ENCODE peak calls at places on chromosomes 6 and 20, in five cellular contexts. Z is mesenchymal stem cell, U is mesendoderm, J is IMR-90, C is H9. N is an unnamed sample.

GRCh38 chr6:144415014-144415413 is 129.9 kb downstream of the UTRN start:
- DNase-seq in C (no peak), U (no peak), J (peak), Z (peak), N (no peak)

GRCh38 chr20:38242848-38243449 is 17.6 kb downstream of the KIAA1755 start:
- DNase-seq in Z (no peak), C (peak), U (peak), J (no peak), N (no peak)

GRCh38 chr6:166904101-166904746 is 52.1 kb downstream of the RNASET2 start:
- DNase-seq in J (peak), U (peak), C (peak), Z (no peak), N (peak)

GRCh38 chr6:52227495-52227894 is 16.8 kb downstream of the IL17F start:
- DNase-seq in U (no peak), Z (no peak), J (peak), C (no peak), N (no peak)

GRCh38 chr6:107699191-107700015 is 124.7 kb downstream of the SCML4 start:
- DNase-seq in J (no peak), C (peak), U (no peak), Z (no peak), N (no peak)

GRCh38 chr6:137405806-137406205 is 88.4 kb downstream of the OLIG3 start:
- DNase-seq in C (no peak), J (no peak), Z (no peak), U (peak), N (no peak)

GRCh38 chr6:71621918-71622519 is 264.3 kb upstream of the RIMS1 start:
- DNase-seq in U (peak), J (peak), C (no peak), Z (peak), N (no peak)

GRCh38 chr6:108564178-108564577 is 3.5 kb downstream of the FOXO3 start:
- DNase-seq in C (no peak), U (no peak), Z (peak), J (peak), N (no peak)

GRCh38 chr20:37956099-37956498 is 53.2 kb downstream of the VSTM2L start:
- DNase-seq in J (peak), C (no peak), Z (peak), U (no peak), N (no peak)

GRCh38 chr6:124132256-124132655 is 328.6 kb downstream of the NKAIN2 start:
- DNase-seq in U (no peak), Z (peak), J (no peak), C (no peak), N (no peak)

GRCh38 chr6:108944707-108945685 is 96.8 kb downstream of the ARMC2 start:
- DNase-seq in U (no peak), C (no peak), J (peak), Z (peak), N (no peak)

GRCh38 chr6:134741193-134741521 is 208.7 kb downstream of the ALDH8A1 start:
- DNase-seq in Z (no peak), C (peak), J (no peak), U (peak), N (no peak)

GRCh38 chr20:13183005-13183404 is 38.1 kb upstream of the ISM1 start:
- DNase-seq in Z (no peak), C (no peak), U (no peak), J (no peak), N (no peak)

GRCh38 chr20:59818911-59819310 is 114.5 kb downstream of the SYCP2 start:
- DNase-seq in U (no peak), C (peak), Z (no peak), J (no peak), N (no peak)

GRCh38 chr20:3812975-3813599 is 7.3 kb upstream of the AP5S1 start:
- DNase-seq in J (no peak), C (no peak), Z (no peak), U (no peak), N (no peak)

GRCh38 chr6:52557389-52558265 is 19.2 kb downstream of the TRAM2 start:
- DNase-seq in Z (peak), C (peak), J (peak), U (peak), N (no peak)

GRCh38 chr6:45454008-45454911 is 76.5 kb upstream of the SUPT3H start:
- DNase-seq in U (peak), Z (peak), C (no peak), J (peak), N (no peak)

GRCh38 chr6:144781836-144782235 is 496.7 kb downstream of the UTRN start:
- DNase-seq in J (no peak), C (no peak), Z (no peak), U (no peak), N (no peak)

GRCh38 chr20:16368645-16369292 is 204.5 kb downstream of the KIF16B start:
- DNase-seq in C (no peak), J (peak), Z (peak), U (peak), N (no peak)

GRCh38 chr20:46928580-46929132 is 34.0 kb downstream of the EYA2 start:
- DNase-seq in J (peak), Z (no peak), C (no peak), U (peak), N (no peak)

GRCh38 chr6:106419900-106420299 is 59.4 kb downstream of the CRYBG1 start:
- DNase-seq in J (no peak), U (no peak), Z (no peak), C (no peak), N (no peak)

GRCh38 chr6:38153076-38153475 is 333.5 kb downstream of the ZFAND3 start:
- DNase-seq in Z (no peak), C (no peak), U (no peak), J (no peak), N (no peak)

GRCh38 chr20:47350691-47351545 is 5.6 kb downstream of the ZMYND8 start:
- DNase-seq in U (no peak), J (no peak), C (no peak), Z (no peak), N (no peak)

GRCh38 chr20:53750827-53751393 is 157.3 kb upstream of the ZNF217 start:
- DNase-seq in U (peak), Z (peak), J (peak), C (no peak), N (no peak)

GRCh38 chr20:50521221-50521642 is 11.0 kb downstream of the PTPN1 start:
- DNase-seq in Z (no peak), U (no peak), C (no peak), J (no peak), N (no peak)

GRCh38 chr20:51594999-51595532 is 52.5 kb upstream of the NFATC2 start:
- DNase-seq in C (peak), Z (peak), U (peak), J (peak), N (peak)

GRCh38 chr6:24981385-24981758 is 45.6 kb upstream of the RIPOR2 start:
- DNase-seq in U (peak), J (peak), Z (peak), C (peak), N (no peak)

GRCh38 chr6:100458841-100459154 is 5.9 kb downstream of the SIM1 start:
- DNase-seq in U (no peak), C (no peak), J (no peak), Z (no peak), N (no peak)

GRCh38 chr20:46330072-46330763 is 21.9 kb upstream of the CDH22 start:
- DNase-seq in U (no peak), J (no peak), C (no peak), Z (no peak), N (no peak)

GRCh38 chr6:158718431-158719126 is 68.7 kb downstream of the SYTL3 start:
- DNase-seq in J (no peak), C (peak), U (peak), Z (peak), N (peak)

GRCh38 chr6:15490242-15491100 is 172.4 kb downstream of the DTNBP1 start:
- DNase-seq in Z (no peak), C (peak), U (no peak), J (no peak), N (no peak)

GRCh38 chr6:15491986-15492269 is 170.9 kb downstream of the DTNBP1 start:
- DNase-seq in U (no peak), Z (no peak), J (no peak), C (no peak), N (no peak)

GRCh38 chr6:15491255-15491985 is 171.4 kb downstream of the DTNBP1 start:
- DNase-seq in C (peak), U (peak), J (peak), Z (peak), N (peak)

GRCh38 chr6:15487262-15487661 is 175.6 kb downstream of the DTNBP1 start:
- DNase-seq in C (peak), U (no peak), J (no peak), Z (no peak), N (no peak)

DNA sequence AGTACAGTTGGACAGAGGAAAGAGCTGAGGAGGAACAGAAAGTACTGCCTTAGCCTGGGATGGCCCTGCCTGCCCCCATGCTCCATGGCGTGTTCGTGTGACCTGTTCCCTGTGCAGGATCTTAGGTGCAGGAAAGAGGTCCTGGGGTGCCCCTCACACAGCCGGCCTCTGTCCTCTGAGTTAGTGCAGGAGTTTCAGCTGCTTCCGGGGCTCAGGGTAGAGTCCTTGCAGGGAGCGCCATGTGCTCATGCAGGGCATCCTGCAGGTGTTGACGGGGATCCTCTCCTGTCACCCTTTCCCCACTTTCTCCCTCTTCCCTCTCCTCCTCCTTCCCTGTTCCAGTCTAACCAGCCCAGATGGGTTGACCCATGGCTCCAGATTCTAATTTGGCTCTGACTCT is 173.3 kb downstream of the DTNBP1 start:
- DNase-seq in C (peak), Z (no peak), U (no peak), J (no peak), N (no peak)
- H3K18ac ChIP-seq in C (no peak), Z (no peak), U (no peak), J (no peak), N (no peak)

DNA sequence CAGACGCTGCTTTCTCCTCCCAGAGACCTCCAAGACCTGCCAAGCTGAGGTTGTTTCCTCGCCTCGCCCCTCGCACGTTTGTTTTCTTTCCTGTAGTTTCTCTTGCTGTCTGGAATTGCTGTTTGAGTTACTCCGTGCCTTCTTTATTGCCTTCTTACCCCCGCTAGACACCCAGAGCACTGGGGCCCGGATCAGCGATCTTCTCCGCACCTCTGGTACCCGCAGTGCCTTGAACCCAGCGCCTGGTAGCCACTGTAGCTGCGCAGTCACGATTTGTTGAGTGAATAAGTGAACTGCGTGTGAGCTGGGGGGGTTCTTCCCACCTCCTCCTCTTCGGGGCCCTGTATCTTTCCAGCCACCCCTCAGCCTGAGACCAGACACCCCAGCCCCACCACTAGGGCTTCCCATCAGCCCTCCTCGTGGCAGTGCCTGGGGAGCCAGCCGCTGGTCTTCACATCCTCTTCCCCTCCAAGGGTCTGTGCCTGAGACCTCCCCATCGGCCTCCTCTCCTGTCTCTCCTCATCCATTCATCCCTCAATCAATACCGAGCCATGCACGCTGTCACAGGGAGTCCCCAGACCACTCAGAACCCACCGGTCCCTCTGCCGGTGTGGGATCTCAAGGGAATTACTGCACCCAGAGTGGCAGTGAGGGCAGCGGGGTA is 849 bp upstream of the BMP7 start:
- DNase-seq in U (no peak), C (no peak), Z (no peak), J (no peak), N (no peak)
- H3K18ac ChIP-seq in U (no peak), C (no peak), Z (no peak), J (no peak), N (peak)

GRCh38 chr6:15023448-15023847 is 222.4 kb upstream of the JARID2 start:
- DNase-seq in Z (no peak), C (no peak), J (no peak), U (peak), N (no peak)
- H3K18ac ChIP-seq in Z (no peak), C (peak), J (no peak), U (peak), N (no peak)

GRCh38 chr20:58612021-58612700 is 38.9 kb upstream of the STX16 start:
- DNase-seq in U (no peak), J (no peak), C (no peak), Z (no peak), N (no peak)

GRCh38 chr20:58609026-58609425 is 42.1 kb upstream of the STX16 start:
- DNase-seq in J (no peak), Z (no peak), U (no peak), C (no peak), N (no peak)

GRCh38 chr20:58611236-58612020 is 39.7 kb upstream of the STX16 start:
- DNase-seq in J (no peak), C (no peak), U (no peak), Z (no peak), N (no peak)

GRCh38 chr20:58610071-58610800 is 40.8 kb upstream of the STX16 start:
- DNase-seq in U (no peak), J (no peak), C (no peak), Z (no peak), N (no peak)

GRCh38 chr20:58610811-58611210 is 40.3 kb upstream of the STX16 start:
- DNase-seq in U (no peak), Z (no peak), C (no peak), J (no peak), N (no peak)
- H3K18ac ChIP-seq in U (no peak), Z (no peak), C (no peak), J (no peak), N (peak)

DNA sequence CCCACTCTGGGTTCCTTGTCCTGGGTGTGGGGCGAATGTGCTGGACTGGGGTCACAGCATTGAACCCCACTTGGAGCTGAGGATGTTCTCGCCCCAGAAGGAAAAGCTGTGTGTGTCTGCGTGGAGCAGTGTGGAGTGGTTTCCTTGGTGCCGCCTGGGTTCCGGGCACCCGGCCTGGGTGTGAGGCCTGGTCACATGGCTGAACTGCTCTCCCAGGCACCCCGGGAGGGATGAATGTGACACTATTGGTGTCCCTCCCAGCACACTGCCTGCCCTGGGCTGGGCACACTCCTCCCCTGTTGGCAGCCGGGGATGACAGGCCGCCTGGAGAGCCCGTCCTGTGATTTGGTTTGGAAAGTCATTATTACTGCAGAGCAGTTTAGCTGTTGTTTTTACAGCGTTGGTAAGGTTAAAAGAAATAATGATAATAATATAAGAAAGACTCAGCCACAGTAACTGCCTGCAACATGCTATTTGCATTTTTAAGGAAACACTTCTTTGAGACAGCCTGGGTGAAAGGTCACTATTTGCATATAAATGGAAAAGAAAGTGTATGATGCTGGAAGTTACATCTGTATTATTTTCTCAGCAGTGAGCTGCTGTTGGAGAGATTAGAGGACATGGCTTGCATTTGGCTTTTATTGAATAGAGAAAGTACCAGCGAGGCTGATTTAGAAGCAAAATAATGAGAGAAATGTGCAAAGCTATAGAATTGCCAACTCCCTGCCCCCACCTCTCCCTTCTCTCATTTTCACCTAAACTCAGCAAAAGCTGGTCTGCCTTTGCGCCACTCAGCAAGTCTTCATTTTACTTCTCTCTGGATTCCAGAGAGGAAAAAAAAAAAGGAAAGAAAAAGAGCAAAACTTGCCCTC is 12.5 kb downstream of the MYT1 start:
- DNase-seq in Z (no peak), U (no peak), J (no peak), C (no peak), N (no peak)
- H3K18ac ChIP-seq in Z (no peak), U (no peak), J (no peak), C (no peak), N (peak)

DNA sequence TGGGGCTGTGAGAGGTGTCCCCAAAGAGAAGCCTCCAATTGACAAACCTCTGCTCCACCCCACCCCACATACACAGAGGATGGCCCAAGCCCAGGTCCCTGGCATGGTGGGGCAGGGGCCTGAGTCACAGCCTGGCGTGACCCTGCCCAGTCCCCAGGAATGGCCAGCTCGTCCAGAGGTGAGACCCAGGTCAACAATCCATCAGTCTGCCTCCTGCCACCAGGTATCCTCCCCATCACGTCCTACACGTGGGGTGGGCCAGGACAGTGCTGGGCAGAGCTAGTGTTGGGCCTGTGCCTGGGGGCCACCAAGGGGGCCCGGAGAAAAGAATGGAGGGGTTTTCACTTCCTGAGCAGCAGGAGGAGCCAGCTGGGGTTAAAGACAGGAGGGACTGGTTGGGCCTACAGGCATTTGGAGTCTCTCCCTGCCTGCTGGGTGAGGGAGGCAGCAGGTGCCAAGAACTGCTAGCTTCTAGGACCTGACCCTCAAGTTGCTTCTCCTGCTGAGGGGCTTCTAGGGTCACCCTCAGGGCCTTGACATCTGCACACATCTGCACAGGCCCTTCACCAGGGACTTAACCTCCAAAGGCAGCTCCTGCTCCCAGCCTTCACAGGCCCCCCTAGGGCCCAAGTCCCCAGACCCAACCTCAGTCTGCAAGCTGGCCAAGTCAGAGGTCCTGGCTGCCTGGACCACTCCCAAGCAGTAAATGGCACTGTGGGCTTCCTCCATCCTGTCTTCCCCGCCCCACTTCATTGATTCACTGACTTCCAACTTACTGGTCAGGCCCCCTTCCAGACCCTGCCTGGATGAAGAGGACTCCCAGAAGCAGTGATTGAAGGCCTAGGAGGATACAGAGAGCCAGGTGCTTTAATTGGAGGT is 51.9 kb downstream of the MRPL14 start:
- DNase-seq in C (no peak), U (no peak), Z (no peak), J (no peak), N (no peak)
- H3K18ac ChIP-seq in C (no peak), U (no peak), Z (peak), J (no peak), N (peak)

GRCh38 chr6:3022765-3023662 is 23.3 kb downstream of the NQO2 start:
- DNase-seq in U (peak), Z (no peak), C (peak), J (no peak), N (no peak)
- H3K18ac ChIP-seq in U (peak), Z (peak), C (peak), J (peak), N (no peak)

GRCh38 chr6:142322504-142323198 is 20.8 kb downstream of the ADGRG6 start:
- DNase-seq in J (no peak), U (no peak), C (no peak), Z (no peak), N (no peak)

GRCh38 chr6:142323377-142323776 is 21.6 kb downstream of the ADGRG6 start:
- DNase-seq in U (no peak), J (no peak), Z (peak), C (no peak), N (no peak)

GRCh38 chr6:142321451-142321850 is 19.6 kb downstream of the ADGRG6 start:
- DNase-seq in U (no peak), J (no peak), C (no peak), Z (no peak), N (no peak)

GRCh38 chr6:142324111-142324510 is 22.3 kb downstream of the ADGRG6 start:
- DNase-seq in J (no peak), U (no peak), Z (no peak), C (no peak), N (no peak)

GRCh38 chr6:142322066-142322465 is 20.3 kb downstream of the ADGRG6 start:
- DNase-seq in C (no peak), Z (no peak), U (no peak), J (no peak), N (no peak)
- H3K18ac ChIP-seq in C (no peak), Z (no peak), U (no peak), J (no peak), N (no peak)

N was measured in neuronal stem cell.